ENCODE peak calls at places on chromosomes 7 and 10, in four cellular contexts. D, W, X and Z are unnamed samples.

GRCh38 chr7:1325646-1326510 is 93.2 kb downstream of the UNCX start:
- DNase-seq in D (no peak), W (peak; percentile 44), X (no peak), Z (no peak)

GRCh38 chr10:15897282-15897681 is 37.0 kb upstream of the MINDY3 start:
- DNase-seq in X (no peak), W (no peak), D (no peak), Z (no peak)

GRCh38 chr10:93068411-93069244 is 5.1 kb upstream of the CYP26A1 start:
- DNase-seq in D (no peak), W (peak; percentile 82), X (no peak), Z (no peak)

GRCh38 chr10:28754930-28755718 is 77.8 kb downstream of the BAMBI start:
- DNase-seq in W (no peak), X (no peak), D (no peak), Z (no peak)

GRCh38 chr7:139753079-139753692 is 24.6 kb downstream of the HIPK2 start:
- DNase-seq in W (no peak), X (no peak), D (no peak), Z (no peak)

GRCh38 chr10:89942217-89942616 is 240.8 kb downstream of the KIF20B start:
- DNase-seq in D (no peak), W (no peak), X (no peak), Z (no peak)

GRCh38 chr7:135541029-135541428 is 16.7 kb upstream of the NUP205 start:
- DNase-seq in X (no peak), W (no peak), D (no peak), Z (no peak)

GRCh38 chr7:87507446-87507845 is 32.0 kb upstream of the ABCB4 start:
- DNase-seq in W (no peak), X (no peak), D (no peak), Z (no peak)

GRCh38 chr7:88919484-88920131 is 124.1 kb upstream of the TEX47 start:
- DNase-seq in D (no peak), W (no peak), X (no peak), Z (no peak)

GRCh38 chr10:3110782-3111625 is 43.7 kb downstream of the PFKP start:
- DNase-seq in D (no peak), W (no peak), X (no peak), Z (no peak)

GRCh38 chr10:59631237-59631636 is 78.4 kb downstream of the SLC16A9 start:
- DNase-seq in X (no peak), W (no peak), D (no peak), Z (no peak)

GRCh38 chr10:102651455-102652169 is 7.3 kb downstream of the TRIM8 start:
- DNase-seq in W (no peak), X (no peak), D (no peak), Z (no peak)

GRCh38 chr10:17216217-17216900 is 11.7 kb upstream of the VIM start:
- DNase-seq in W (no peak), D (no peak), X (no peak), Z (no peak)

GRCh38 chr7:12583922-12584321 is 13.4 kb downstream of the SCIN start:
- DNase-seq in W (no peak), D (no peak), X (no peak), Z (no peak)

GRCh38 chr7:88789480-88790064 is 6.0 kb downstream of the TEX47 start:
- DNase-seq in D (peak; percentile 37), X (no peak), W (no peak), Z (no peak)

DNA sequence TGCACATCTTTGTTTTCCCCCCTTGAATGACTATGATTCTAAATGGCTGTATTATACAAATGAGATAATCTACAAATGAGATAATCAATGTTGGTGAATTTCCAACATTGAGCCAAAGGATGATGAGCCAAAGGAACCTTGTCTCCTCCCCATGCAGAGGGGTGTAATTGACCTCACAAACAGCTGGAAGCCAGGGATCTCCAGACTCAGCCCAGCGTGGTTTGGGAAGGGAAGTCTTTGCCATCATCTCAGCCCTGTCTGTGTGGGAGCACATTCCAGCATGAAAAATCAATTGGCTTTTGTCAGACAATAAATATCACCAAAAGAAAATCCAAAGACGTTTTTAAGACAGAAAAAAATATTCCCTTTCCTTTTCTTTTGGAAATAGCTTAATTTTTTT is 271.5 kb upstream of the AOAH start:
- DNase-seq in D (no peak), W (no peak), X (no peak), Z (no peak)
- H3K4me3 ChIP-seq in D (no peak overlapping the region), W (no peak overlapping the region), X (no peak overlapping the region), Z (no peak overlapping the region)

DNA sequence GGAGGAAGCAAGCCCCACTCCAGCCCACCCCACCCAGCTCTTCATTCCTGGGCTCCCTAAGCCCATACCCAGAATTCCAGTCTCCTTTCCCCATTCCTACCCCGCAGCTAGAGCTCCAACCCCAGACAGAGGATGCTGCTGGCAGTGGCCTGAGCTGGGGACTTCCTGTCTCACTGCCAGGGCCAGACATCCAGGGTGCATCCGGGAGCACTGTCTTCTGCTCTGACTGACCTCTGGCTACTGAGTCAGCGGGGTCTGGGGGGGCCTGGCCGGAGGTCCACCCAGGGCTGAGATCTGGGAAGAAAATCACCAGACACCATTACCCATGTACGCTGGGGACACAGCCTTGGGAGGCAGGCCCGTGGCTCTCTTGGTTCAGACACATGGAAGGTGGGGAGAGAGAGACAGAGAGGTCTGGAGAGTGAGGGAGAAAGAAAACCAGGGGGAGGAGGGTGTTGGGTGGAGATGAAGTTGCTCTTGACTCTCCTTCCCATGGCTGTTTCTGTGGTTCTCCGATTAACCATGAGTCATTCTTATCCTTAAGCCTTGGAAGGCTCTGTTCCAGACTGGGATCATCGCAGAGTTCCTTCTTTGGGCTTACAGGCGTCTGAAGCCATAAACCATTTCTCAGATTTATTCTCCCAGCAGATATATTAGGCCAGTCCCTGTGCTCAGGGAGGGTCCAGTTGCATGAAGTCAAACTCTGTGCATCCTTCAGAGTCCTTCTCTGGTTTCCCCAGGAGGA is 23.6 kb downstream of the TSPAN15 start:
- DNase-seq in W (no peak), X (no peak), D (no peak), Z (no peak)
- H3K4me3 ChIP-seq in W (no peak overlapping the region), X (no peak overlapping the region), D (no peak overlapping the region), Z (no peak overlapping the region)

GRCh38 chr7:116524609-116525297 is at the start of gene CAV1:
- DNase-seq in X (peak; percentile 88), W (peak; percentile 77), D (no peak), Z (no peak)
- H3K4me3 ChIP-seq in X (peak within 1 kb of the TSS; percentile 80), W (peak within 1 kb of the TSS; percentile 73), D (peak within 1 kb of the TSS; percentile 24), Z (peak within 1 kb of the TSS; percentile 56)

GRCh38 chr10:88913157-88913556 is 33.1 kb downstream of the STAMBPL1 start:
- DNase-seq in W (no peak), D (no peak), X (no peak), Z (no peak)
- H3K4me3 ChIP-seq in W (no peak overlapping the region), D (no peak overlapping the region), X (no peak overlapping the region), Z (no peak overlapping the region)

DNA sequence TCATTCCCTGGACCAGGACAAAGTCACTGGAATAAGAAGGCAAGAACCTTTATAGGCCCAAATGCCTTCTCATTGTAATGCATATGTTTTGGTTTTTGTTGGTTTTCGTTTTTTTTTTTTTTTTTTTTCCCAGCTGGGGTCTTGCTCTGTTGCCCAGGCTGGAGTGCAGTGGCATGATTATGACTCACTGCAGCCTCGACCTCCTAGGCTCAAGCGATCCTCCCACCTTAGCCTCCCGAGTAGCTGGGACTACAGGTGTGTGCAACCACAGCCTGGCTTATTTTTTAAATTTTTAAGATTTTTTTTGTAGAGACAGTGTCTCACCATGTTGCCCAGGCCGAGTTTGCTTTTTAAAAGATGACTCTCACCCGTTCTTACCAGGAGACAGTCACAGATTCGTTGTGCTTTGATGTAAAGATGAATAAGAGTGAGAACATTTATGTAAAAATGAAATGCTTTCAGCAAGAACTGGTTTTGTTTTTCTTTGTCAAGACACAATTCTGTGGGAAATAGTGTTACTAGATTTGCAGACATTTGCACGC is 7.6 kb downstream of the IQCE start:
- DNase-seq in W (no peak), X (no peak), D (no peak), Z (no peak)
- H3K4me3 ChIP-seq in W (no peak overlapping the region), X (no peak overlapping the region), D (no peak overlapping the region), Z (no peak overlapping the region)

GRCh38 chr7:38192347-38192746 is 14.3 kb downstream of the STARD3NL start:
- DNase-seq in X (no peak), W (no peak), D (no peak), Z (no peak)
- H3K4me3 ChIP-seq in X (no peak overlapping the region), W (no peak overlapping the region), D (no peak overlapping the region), Z (no peak overlapping the region)

DNA sequence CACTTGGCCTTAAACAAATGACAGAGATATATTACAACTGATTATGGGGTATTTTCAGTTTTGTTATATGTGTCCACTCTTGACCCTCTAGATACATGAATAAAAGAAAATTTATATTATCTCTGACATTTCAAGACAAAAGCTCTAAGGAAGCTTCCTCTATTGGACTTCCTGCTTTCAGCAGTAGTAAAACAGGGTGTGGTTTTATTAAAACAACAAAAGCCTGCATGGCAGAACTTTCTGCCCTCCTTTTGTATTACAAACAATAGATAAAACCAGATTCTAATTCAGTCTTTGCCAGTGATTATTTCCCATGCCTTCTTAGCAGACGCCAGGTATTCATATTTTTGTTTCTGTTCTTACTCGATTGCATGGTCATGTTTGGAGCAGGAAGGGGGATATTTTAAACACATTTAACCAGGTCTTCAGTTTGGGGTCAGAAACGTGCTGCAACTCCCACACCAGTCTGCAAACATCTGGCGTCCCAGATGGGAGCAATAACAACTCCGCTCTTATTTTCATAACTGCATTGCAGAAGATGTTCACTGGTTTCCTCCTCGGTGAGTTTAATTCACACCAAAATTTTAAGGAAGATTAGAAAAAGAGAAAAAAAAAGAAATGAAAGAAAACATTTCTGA is 52.6 kb upstream of the FAM204A start:
- DNase-seq in D (peak; percentile 27), X (no peak), W (no peak), Z (no peak)
- H3K4me3 ChIP-seq in D (peak overlapping the region; percentile 31), X (no peak overlapping the region), W (no peak overlapping the region), Z (no peak overlapping the region)

DNA sequence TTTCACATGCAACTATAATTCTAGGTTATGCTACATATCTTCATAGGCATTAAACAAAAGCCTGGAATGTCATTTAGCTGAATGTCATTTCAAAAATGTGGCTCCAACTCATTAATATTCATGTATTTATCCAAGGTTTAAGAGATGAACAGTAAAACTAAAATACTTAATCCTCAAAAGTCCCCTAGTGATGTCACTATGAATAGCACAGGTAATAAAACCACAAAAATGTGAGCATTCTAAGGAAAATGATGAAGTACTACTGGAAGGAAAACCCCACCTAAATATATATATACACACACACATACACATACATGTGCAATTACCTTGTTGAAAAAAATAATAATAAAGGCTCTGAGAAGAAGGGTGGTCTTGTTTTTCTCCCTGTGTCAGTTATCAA is 154.4 kb upstream of the ASAH2 start:
- DNase-seq in X (no peak), W (no peak), D (no peak), Z (no peak)
- H3K4me3 ChIP-seq in X (no peak overlapping the region), W (no peak overlapping the region), D (no peak overlapping the region), Z (no peak overlapping the region)